ENCODE peak calls at places on chromosomes 11 and 22, in seven cellular contexts. D, W, V, L, R, Y and O are unnamed samples.
A peak's percentile ranks its signal among the peaks of the same experiment; 100 is the strongest.

GRCh38 chr22:39184586-39185577 is 32.4 kb upstream of the CBX7 start:
- DNase-seq in D (no peak), W (peak; percentile 50), V (no peak), L (no peak), R (no peak), Y (no peak), O (no peak)

GRCh38 chr11:68379216-68379615 is 66.8 kb downstream of the LRP5 start:
- DNase-seq in D (no peak), W (no peak), V (no peak), L (no peak), R (no peak), Y (no peak), O (no peak)

GRCh38 chr11:68528630-68529029 is 68.1 kb downstream of the PPP6R3 start:
- DNase-seq in D (no peak), W (no peak), V (no peak), L (no peak), R (no peak), Y (no peak), O (no peak)

GRCh38 chr11:107202189-107202588 is 183.9 kb upstream of the GUCY1A2 start:
- DNase-seq in D (no peak), W (no peak), V (no peak), L (no peak), R (no peak), Y (no peak), O (no peak)

GRCh38 chr11:74726547-74727182 is 4.6 kb downstream of the CHRDL2 start:
- DNase-seq in D (peak; percentile 85), W (peak; percentile 50), V (peak; percentile 87), L (peak; percentile 87), R (peak; percentile 59), Y (peak; percentile 75), O (peak; percentile 90)

GRCh38 chr11:765025-765801 is 12.1 kb downstream of the GATD1 start:
- DNase-seq in D (peak; percentile 36), W (peak; percentile 30), V (peak; percentile 61), L (peak; percentile 73), R (no peak), Y (peak; percentile 79), O (peak; percentile 54)

GRCh38 chr11:126163779-126164178 is 47.7 kb downstream of the RPUSD4 start:
- DNase-seq in D (no peak), W (no peak), V (no peak), L (no peak), R (no peak), Y (no peak), O (no peak)

GRCh38 chr11:1281974-1282365 is 27.5 kb downstream of the TOLLIP start:
- DNase-seq in D (no peak), W (no peak), V (no peak), L (no peak), R (no peak), Y (peak; percentile 66), O (no peak)

GRCh38 chr11:129930306-129930705 is 34.9 kb upstream of the NFRKB start:
- DNase-seq in D (peak; percentile 33), W (peak; percentile 45), V (peak; percentile 93), L (peak; percentile 46), R (no peak), Y (no peak), O (no peak)
- H3K4me3 ChIP-seq in D (no peak overlapping the region), W (no peak overlapping the region), V (no peak overlapping the region), L (no peak overlapping the region), R (no peak overlapping the region), Y (no peak overlapping the region), O (no peak overlapping the region)

DNA sequence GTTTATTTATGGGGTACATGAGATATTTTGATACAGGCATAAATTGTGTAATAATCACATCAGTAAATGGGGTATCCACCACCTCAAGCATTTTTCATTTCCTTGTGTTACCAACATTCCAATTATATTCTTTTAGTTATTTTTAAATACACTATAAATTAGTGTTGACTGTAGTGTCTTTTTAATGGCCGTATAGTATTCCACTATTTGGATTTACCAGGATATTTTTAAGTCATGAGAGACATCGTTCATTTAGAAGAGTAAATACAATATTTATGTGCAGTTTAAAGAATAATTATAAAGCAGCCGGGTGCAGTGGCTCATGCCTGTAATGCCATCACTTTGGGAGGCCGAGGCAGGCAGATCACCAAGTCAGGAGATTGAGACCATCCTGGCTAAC is 6.2 kb upstream of the SPI1 start:
- DNase-seq in D (no peak), W (no peak), V (no peak), L (no peak), R (no peak), Y (no peak), O (no peak)
- H3K4me1 ChIP-seq in D (no peaks in the 10 kb centered on the region), W (no peaks in the 10 kb centered on the region), V (no peaks in the 10 kb centered on the region), L (no peaks in the 10 kb centered on the region), R (no peaks in the 10 kb centered on the region), Y (no peaks in the 10 kb centered on the region), O (no peaks in the 10 kb centered on the region)

GRCh38 chr11:132840220-132840619 is 692.1 kb downstream of the OPCML start:
- DNase-seq in D (no peak), W (no peak), V (no peak), L (no peak), R (no peak), Y (no peak), O (no peak)
- H3K9ac ChIP-seq in D (no peak overlapping the region), W (no peak overlapping the region), V (no peak overlapping the region), L (no peak overlapping the region), R (no peak overlapping the region), Y (no peak overlapping the region), O (no peak overlapping the region)

GRCh38 chr11:115503886-115504278 is 333 bp downstream of the CADM1 start:
- DNase-seq in D (no peak), W (no peak), V (no peak), L (no peak), R (no peak), Y (no peak), O (no peak)
- H3K4me3 ChIP-seq in D (peak overlapping the region; percentile 60), W (peak overlapping the region; percentile 68), V (peak overlapping the region; percentile 64), L (peak overlapping the region; percentile 77), R (peak overlapping the region; percentile 73), Y (peak overlapping the region; percentile 51), O (peak overlapping the region; percentile 77)

GRCh38 chr22:26480611-26480932 is 3.0 kb downstream of the HPS4 start:
- DNase-seq in D (no peak), W (no peak), V (no peak), L (no peak), R (no peak), Y (no peak), O (no peak)
- H3K4me1 ChIP-seq in D (peaks cover 14% of the 10 kb centered on the region), W (peaks cover 9% of the 10 kb centered on the region), V (peaks cover 24% of the 10 kb centered on the region), L (peaks cover 10% of the 10 kb centered on the region), R (peaks cover 14% of the 10 kb centered on the region), Y (peaks cover 4% of the 10 kb centered on the region), O (peaks cover 25% of the 10 kb centered on the region)

DNA sequence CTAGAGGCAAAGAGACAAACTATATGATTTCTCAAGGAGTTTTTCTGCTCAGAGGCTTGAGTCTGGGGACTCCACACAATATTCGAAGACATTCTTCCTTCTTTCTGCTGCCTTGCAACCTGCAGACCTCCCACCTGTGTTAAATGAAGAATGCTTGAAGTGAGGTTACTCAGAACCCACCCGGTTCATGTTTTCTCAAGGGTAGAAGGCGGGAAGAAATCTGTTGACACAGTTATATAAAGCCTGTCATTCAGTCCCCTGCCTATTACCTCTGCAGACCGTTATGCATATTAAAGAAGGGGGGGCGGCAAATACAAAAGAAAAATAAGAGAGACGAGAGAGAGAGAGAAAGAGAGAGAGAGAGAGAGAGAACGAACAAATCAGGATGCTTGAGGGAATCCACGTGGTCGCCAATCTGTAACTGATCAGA is 2.2 kb upstream of the KMT2A start:
- DNase-seq in D (peak; percentile 48), W (peak; percentile 60), V (no peak), L (no peak), R (no peak), Y (no peak), O (no peak)
- H3K9ac ChIP-seq in D (peak overlapping the region; percentile 83), W (no peak overlapping the region), V (no peak overlapping the region), L (no peak overlapping the region), R (no peak overlapping the region), Y (no peak overlapping the region), O (peak overlapping the region; percentile 87)